ENCODE peak calls at places on chromosomes 5 and 9, in four cellular contexts. F is HepG2, R is K562, L is GM12878. K is an unnamed sample.

GRCh38 chr5:1564824-1565736 is 41.3 kb upstream of the LPCAT1 start:
- DNase-seq in F (peak), R (peak), L (no peak), K (no peak)

GRCh38 chr9:34237836-34238235 is 59.0 kb downstream of the UBAP1 start:
- DNase-seq in F (no peak), R (no peak), L (no peak), K (no peak)

GRCh38 chr9:79572032-79572890 is 496 bp downstream of the TLE4 start:
- DNase-seq in F (no peak), R (peak), L (no peak), K (peak)

GRCh38 chr5:143828710-143829109 is 16.7 kb downstream of the HMHB1 start:
- DNase-seq in F (no peak), R (no peak), L (no peak), K (no peak)

GRCh38 chr9:79955300-79955699 is 383.5 kb downstream of the TLE4 start:
- DNase-seq in F (no peak), R (no peak), L (no peak), K (peak)

GRCh38 chr9:38387751-38388150 is 4.8 kb upstream of the ALDH1B1 start:
- DNase-seq in F (no peak), R (no peak), L (no peak), K (no peak)

GRCh38 chr9:6902423-6902822 is 144.7 kb downstream of the KDM4C start:
- DNase-seq in F (no peak), R (no peak), L (no peak), K (no peak)

GRCh38 chr5:151570058-151570457 is 21.1 kb downstream of the FAT2 start:
- DNase-seq in F (no peak), R (no peak), L (no peak), K (no peak)

GRCh38 chr5:146699129-146699528 is 179.4 kb downstream of the PPP2R2B start:
- DNase-seq in F (no peak), R (no peak), L (no peak), K (no peak)

GRCh38 chr9:93465853-93466252 is 12.5 kb upstream of the FAM120AOS start:
- DNase-seq in F (no peak), R (no peak), L (no peak), K (no peak)

GRCh38 chr5:61306531-61307195 is 25.4 kb upstream of the ZSWIM6 start:
- DNase-seq in F (no peak), R (no peak), L (no peak), K (no peak)

GRCh38 chr5:1760656-1761452 is 38.8 kb downstream of the MRPL36 start:
- DNase-seq in F (no peak), R (no peak), L (no peak), K (no peak)

GRCh38 chr9:114733814-114734213 is 51.8 kb upstream of the TEX48 start:
- DNase-seq in F (no peak), R (no peak), L (no peak), K (no peak)

GRCh38 chr5:169702726-169703481 is 65.8 kb downstream of the DOCK2 start:
- DNase-seq in F (no peak), R (no peak), L (peak), K (no peak)

GRCh38 chr9:530681-531080 is 310.8 kb upstream of the DMRT1 start:
- DNase-seq in F (no peak), R (no peak), L (no peak), K (no peak)

GRCh38 chr9:36218011-36218410 is 27.3 kb downstream of the CLTA start:
- DNase-seq in F (no peak), R (no peak), L (no peak), K (no peak)

GRCh38 chr5:129163979-129164378 is 69.4 kb downstream of the ISOC1 start:
- DNase-seq in F (no peak), R (no peak), L (no peak), K (no peak)

GRCh38 chr5:136028782-136029742 is at the start of gene TGFBI:
- DNase-seq in F (peak), R (no peak), L (no peak), K (peak)

GRCh38 chr9:100714372-100715099 is 136.7 kb downstream of the CAVIN4 start:
- DNase-seq in F (peak), R (peak), L (no peak), K (peak)

GRCh38 chr9:95874989-95875304 is 544 bp upstream of the ERCC6L2 start:
- DNase-seq in F (peak), R (peak), L (no peak), K (peak)

GRCh38 chr9:126501383-126502331 is 112.1 kb upstream of the LMX1B start:
- DNase-seq in F (no peak), R (no peak), L (no peak), K (no peak)

GRCh38 chr5:40853632-40854192 is 12.5 kb downstream of the CARD6 start:
- DNase-seq in F (no peak), R (peak), L (no peak), K (no peak)

GRCh38 chr5:55636177-55636576 is 75.9 kb downstream of the SLC38A9 start:
- DNase-seq in F (no peak), R (no peak), L (no peak), K (no peak)

GRCh38 chr5:55634204-55634785 is 77.8 kb downstream of the SLC38A9 start:
- DNase-seq in F (no peak), R (no peak), L (no peak), K (no peak)

GRCh38 chr5:55636711-55637110 is 75.4 kb downstream of the SLC38A9 start:
- DNase-seq in F (peak), R (no peak), L (no peak), K (no peak)

GRCh38 chr5:55634866-55635265 is 77.3 kb downstream of the SLC38A9 start:
- DNase-seq in F (no peak), R (no peak), L (no peak), K (no peak)

DNA sequence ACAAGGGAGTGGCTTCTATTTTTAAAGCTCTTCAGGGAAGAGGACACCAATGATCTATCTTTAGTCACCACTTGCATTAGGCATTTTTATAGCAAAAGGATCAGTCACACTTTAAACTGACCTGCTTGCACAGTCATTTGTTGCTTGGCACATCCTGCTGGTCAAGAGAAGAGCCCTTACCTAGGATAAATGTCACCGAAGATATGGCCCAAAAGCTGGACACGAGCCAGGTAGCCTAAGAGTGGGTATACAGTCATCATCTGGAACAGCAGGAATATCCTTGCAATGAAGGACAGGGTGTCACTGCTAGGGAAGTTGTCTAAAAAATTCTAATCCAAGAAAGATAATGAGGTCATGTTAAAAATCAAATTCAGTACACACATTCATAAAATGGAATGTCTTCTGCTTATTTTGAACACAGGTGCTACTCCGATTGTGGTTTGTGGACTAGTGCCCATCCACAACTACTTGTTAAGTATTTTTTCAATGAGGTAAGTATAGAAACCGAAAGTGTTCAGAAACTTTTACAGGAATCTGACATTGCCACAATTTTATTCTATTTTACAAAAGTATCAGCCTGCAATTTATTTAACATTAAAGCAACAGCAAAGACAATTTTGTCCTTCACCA is 78.4 kb downstream of the SLC38A9 start:
- DNase-seq in F (no peak), R (no peak), L (no peak), K (no peak)
- TF ChIP-seq ESRRA in F (no peak), R (no peak), L (no peak), K (no peak)

DNA sequence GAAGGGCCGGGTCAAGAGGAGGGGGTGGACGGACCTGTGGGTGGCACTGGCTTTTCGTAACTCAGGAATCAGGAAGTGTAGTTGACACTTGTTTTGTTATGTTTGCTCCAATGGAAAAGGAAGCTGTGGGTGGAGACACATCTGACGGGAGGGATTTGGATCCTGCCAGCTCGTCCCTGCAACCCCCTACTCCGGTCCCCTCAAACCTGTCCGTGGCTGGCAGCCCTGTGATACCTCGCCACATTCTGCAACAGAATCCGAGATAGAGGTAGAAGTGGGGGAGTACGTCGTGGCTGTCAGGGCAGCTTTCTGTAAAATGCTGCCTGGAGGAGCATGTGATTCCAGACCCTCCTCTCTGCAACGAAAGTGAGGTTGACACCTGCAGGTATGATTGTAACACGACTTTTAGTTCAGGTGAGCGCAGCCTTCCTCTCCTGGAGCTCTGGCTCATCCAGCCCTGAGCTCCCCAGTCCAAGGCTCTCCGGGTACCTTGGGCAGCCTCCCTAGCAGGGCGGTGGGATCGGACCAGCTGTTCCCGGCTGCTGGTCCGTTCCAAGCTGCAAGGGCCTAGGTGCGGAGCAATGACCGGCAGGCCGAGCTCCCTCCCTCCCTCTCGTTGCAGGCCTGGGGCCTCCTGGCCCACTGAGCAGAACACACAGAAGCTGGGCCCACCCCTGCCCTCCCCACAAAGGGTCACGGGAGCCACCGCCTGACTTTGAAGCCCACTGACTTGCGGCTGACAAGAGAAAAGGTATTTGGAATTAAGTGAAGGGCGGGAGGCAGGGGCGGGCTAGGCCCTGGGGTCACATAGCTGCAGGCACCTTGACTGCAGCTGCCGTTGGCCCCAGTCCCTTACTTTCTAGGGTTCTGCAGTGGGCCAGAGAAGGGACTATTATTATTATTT is 104.5 kb upstream of the IER5L start:
- DNase-seq in F (peak), R (no peak), L (no peak), K (no peak)
- TF ChIP-seq ATF3 in F (no peak), R (no peak), L (no peak), K (no peak)

DNA sequence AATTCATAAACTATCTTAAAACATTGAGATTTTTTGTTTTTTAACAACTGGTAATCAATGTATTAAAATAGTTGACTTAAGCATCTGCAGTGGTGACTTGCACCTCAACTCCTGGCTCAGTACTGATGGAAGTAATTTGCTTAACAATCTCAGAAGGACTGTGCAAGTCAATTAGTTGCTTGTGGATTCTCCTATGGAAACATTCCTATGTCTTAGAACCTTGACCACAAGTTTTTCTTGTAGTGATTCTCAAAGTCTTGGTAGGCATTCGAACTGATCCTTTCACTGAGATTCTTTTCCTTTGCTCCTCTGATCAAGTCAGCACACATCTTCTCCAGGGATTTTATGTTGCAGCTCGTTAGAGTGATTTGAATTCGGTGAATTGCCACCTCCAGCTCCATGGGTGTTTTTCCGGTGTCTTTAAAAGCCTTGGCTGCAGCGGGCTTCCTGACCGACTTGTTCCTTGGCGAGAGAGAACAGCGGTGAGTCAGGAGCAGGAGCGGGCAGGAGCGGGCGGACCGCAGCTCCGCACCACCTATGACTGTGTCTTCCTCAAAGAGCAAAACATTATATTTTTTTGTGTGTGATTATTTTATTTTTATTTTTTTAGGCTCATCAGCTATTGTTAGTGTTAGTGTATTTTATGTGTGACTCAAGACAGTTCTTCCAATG is 21.1 kb downstream of the HMGXB3 start:
- DNase-seq in F (no peak), R (no peak), L (no peak), K (peak)
- TF ChIP-seq MAX in F (no peak), R (no peak), L (no peak), K (no peak)

GRCh38 chr5:91340532-91340931 is 42.6 kb downstream of the ARRDC3 start:
- DNase-seq in F (no peak), R (no peak), L (no peak), K (no peak)

GRCh38 chr5:91341159-91341558 is 42.0 kb downstream of the ARRDC3 start:
- DNase-seq in F (no peak), R (no peak), L (no peak), K (no peak)

DNA sequence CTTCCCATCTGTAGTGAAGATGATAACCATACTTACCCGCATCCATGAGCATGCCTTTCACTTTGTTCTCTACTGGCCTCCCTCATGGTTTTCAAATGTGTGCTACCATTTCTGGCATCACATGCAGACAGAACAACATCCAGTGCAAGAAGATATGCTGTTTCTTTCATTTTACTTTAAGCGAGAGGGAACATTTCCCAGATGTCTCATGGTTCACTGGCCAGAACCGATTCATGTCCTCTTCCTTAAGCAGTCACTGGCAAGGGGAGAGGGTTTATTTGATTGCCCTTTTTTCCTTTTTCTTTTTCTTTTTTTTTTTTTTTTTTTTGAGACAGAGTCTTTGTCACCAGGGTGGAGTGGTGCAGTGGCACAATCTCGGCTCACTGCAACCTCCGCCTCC is 37.7 kb downstream of the ARRDC3 start:
- DNase-seq in F (no peak), R (no peak), L (no peak), K (no peak)
- TF ChIP-seq ESRRA in F (no peak), R (no peak), L (no peak), K (no peak)

K was measured in WTC11.